ENCODE peak calls at places on chromosomes 4 and X, in nine cellular contexts. One of them, this sample, is unnamed.

GRCh38 chr4:57424231-57424897 is 314.2 kb upstream of the IGFBP7 start:
- DNase-seq in tibial nerve: no peak
- DNase-seq in hepatocyte: peak
- DNase-seq in CD8-positive, alpha-beta T cell: no peak
- DNase-seq in astrocyte of the spinal cord: peak
- DNase-seq in epithelial cell of proximal tubule: peak
- DNase-seq in endothelial cell: no peak
- DNase-seq in heart right ventricle: no peak
- DNase-seq in GM12864: no peak
- DNase-seq in this sample: no peak

GRCh38 chr4:40992472-40993298 is 221.7 kb downstream of the APBB2 start:
- DNase-seq in tibial nerve: no peak
- DNase-seq in hepatocyte: no peak
- DNase-seq in CD8-positive, alpha-beta T cell: no peak
- DNase-seq in astrocyte of the spinal cord: peak
- DNase-seq in epithelial cell of proximal tubule: peak
- DNase-seq in endothelial cell: no peak
- DNase-seq in heart right ventricle: no peak
- DNase-seq in GM12864: peak
- DNase-seq in this sample: peak

GRCh38 chr4:146310319-146311021 is 96.1 kb downstream of the REELD1 start:
- DNase-seq in tibial nerve: no peak
- DNase-seq in hepatocyte: no peak
- DNase-seq in CD8-positive, alpha-beta T cell: no peak
- DNase-seq in astrocyte of the spinal cord: no peak
- DNase-seq in epithelial cell of proximal tubule: no peak
- DNase-seq in endothelial cell: no peak
- DNase-seq in heart right ventricle: no peak
- DNase-seq in GM12864: peak
- DNase-seq in this sample: no peak

GRCh38 chrX:47586043-47586787 is 4.0 kb downstream of the TIMP1 start:
- DNase-seq in tibial nerve: no peak
- DNase-seq in hepatocyte: no peak
- DNase-seq in CD8-positive, alpha-beta T cell: no peak
- DNase-seq in astrocyte of the spinal cord: no peak
- DNase-seq in epithelial cell of proximal tubule: no peak
- DNase-seq in endothelial cell: no peak
- DNase-seq in heart right ventricle: no peak
- DNase-seq in GM12864: no peak
- DNase-seq in this sample: no peak

GRCh38 chr4:82739292-82740190 is 59.1 kb downstream of the SCD5 start:
- DNase-seq in tibial nerve: peak
- DNase-seq in hepatocyte: peak
- DNase-seq in CD8-positive, alpha-beta T cell: peak
- DNase-seq in astrocyte of the spinal cord: peak
- DNase-seq in epithelial cell of proximal tubule: no peak
- DNase-seq in endothelial cell: peak
- DNase-seq in heart right ventricle: peak
- DNase-seq in GM12864: peak
- DNase-seq in this sample: peak

GRCh38 chr4:38605794-38606586 is 58.0 kb upstream of the KLF3 start:
- DNase-seq in tibial nerve: no peak
- DNase-seq in hepatocyte: no peak
- DNase-seq in CD8-positive, alpha-beta T cell: no peak
- DNase-seq in astrocyte of the spinal cord: no peak
- DNase-seq in epithelial cell of proximal tubule: peak
- DNase-seq in endothelial cell: no peak
- DNase-seq in heart right ventricle: no peak
- DNase-seq in GM12864: no peak
- DNase-seq in this sample: no peak

GRCh38 chrX:45807572-45808425 is 607.1 kb upstream of the DIPK2B start:
- DNase-seq in tibial nerve: no peak
- DNase-seq in hepatocyte: peak
- DNase-seq in CD8-positive, alpha-beta T cell: no peak
- DNase-seq in astrocyte of the spinal cord: peak
- DNase-seq in epithelial cell of proximal tubule: peak
- DNase-seq in endothelial cell: no peak
- DNase-seq in heart right ventricle: no peak
- DNase-seq in GM12864: no peak
- DNase-seq in this sample: no peak

GRCh38 chrX:69024287-69024686 is 141.0 kb downstream of the PJA1 start:
- DNase-seq in tibial nerve: no peak
- DNase-seq in hepatocyte: no peak
- DNase-seq in CD8-positive, alpha-beta T cell: no peak
- DNase-seq in astrocyte of the spinal cord: no peak
- DNase-seq in epithelial cell of proximal tubule: no peak
- DNase-seq in endothelial cell: no peak
- DNase-seq in heart right ventricle: no peak
- DNase-seq in GM12864: no peak
- DNase-seq in this sample: no peak

GRCh38 chr4:150119492-150119891 is 41.2 kb downstream of the DCLK2 start:
- DNase-seq in tibial nerve: no peak
- DNase-seq in hepatocyte: peak
- DNase-seq in CD8-positive, alpha-beta T cell: no peak
- DNase-seq in astrocyte of the spinal cord: peak
- DNase-seq in epithelial cell of proximal tubule: no peak
- DNase-seq in endothelial cell: no peak
- DNase-seq in heart right ventricle: no peak
- DNase-seq in GM12864: no peak
- DNase-seq in this sample: no peak

GRCh38 chr4:48109413-48110263 is 24.4 kb downstream of the TXK start:
- DNase-seq in tibial nerve: no peak
- DNase-seq in hepatocyte: peak
- DNase-seq in CD8-positive, alpha-beta T cell: no peak
- DNase-seq in astrocyte of the spinal cord: peak
- DNase-seq in epithelial cell of proximal tubule: no peak
- DNase-seq in endothelial cell: peak
- DNase-seq in heart right ventricle: no peak
- DNase-seq in GM12864: peak
- DNase-seq in this sample: peak

GRCh38 chr4:119672086-119672485 is 43.5 kb upstream of the PDE5A start:
- DNase-seq in tibial nerve: no peak
- DNase-seq in hepatocyte: no peak
- DNase-seq in CD8-positive, alpha-beta T cell: no peak
- DNase-seq in astrocyte of the spinal cord: no peak
- DNase-seq in epithelial cell of proximal tubule: no peak
- DNase-seq in endothelial cell: no peak
- DNase-seq in heart right ventricle: no peak
- DNase-seq in GM12864: no peak
- DNase-seq in this sample: no peak

GRCh38 chrX:151871244-151871643 is 41.4 kb upstream of the MAGEA4 start:
- DNase-seq in tibial nerve: no peak
- DNase-seq in hepatocyte: no peak
- DNase-seq in CD8-positive, alpha-beta T cell: no peak
- DNase-seq in astrocyte of the spinal cord: peak
- DNase-seq in epithelial cell of proximal tubule: no peak
- DNase-seq in endothelial cell: no peak
- DNase-seq in heart right ventricle: no peak
- DNase-seq in GM12864: no peak
- DNase-seq in this sample: no peak

GRCh38 chr4:125187621-125188176 is 127.1 kb upstream of the FAT4 start:
- DNase-seq in tibial nerve: no peak
- DNase-seq in hepatocyte: no peak
- DNase-seq in CD8-positive, alpha-beta T cell: no peak
- DNase-seq in astrocyte of the spinal cord: peak
- DNase-seq in epithelial cell of proximal tubule: no peak
- DNase-seq in endothelial cell: no peak
- DNase-seq in heart right ventricle: peak
- DNase-seq in GM12864: no peak
- DNase-seq in this sample: no peak

GRCh38 chr4:98539299-98539698 is 119.1 kb downstream of the TSPAN5 start:
- DNase-seq in tibial nerve: no peak
- DNase-seq in hepatocyte: no peak
- DNase-seq in CD8-positive, alpha-beta T cell: no peak
- DNase-seq in astrocyte of the spinal cord: no peak
- DNase-seq in epithelial cell of proximal tubule: no peak
- DNase-seq in endothelial cell: no peak
- DNase-seq in heart right ventricle: no peak
- DNase-seq in GM12864: no peak
- DNase-seq in this sample: no peak

GRCh38 chr4:154660052-154660451 is 47.6 kb upstream of the FGG start:
- DNase-seq in tibial nerve: no peak
- DNase-seq in hepatocyte: peak
- DNase-seq in CD8-positive, alpha-beta T cell: no peak
- DNase-seq in astrocyte of the spinal cord: no peak
- DNase-seq in epithelial cell of proximal tubule: no peak
- DNase-seq in endothelial cell: no peak
- DNase-seq in heart right ventricle: no peak
- DNase-seq in GM12864: no peak
- DNase-seq in this sample: no peak

GRCh38 chr4:78864405-78865024 is 74.7 kb downstream of the PAQR3 start:
- DNase-seq in tibial nerve: no peak
- DNase-seq in hepatocyte: peak
- DNase-seq in CD8-positive, alpha-beta T cell: no peak
- DNase-seq in astrocyte of the spinal cord: peak
- DNase-seq in epithelial cell of proximal tubule: peak
- DNase-seq in endothelial cell: peak
- DNase-seq in heart right ventricle: peak
- DNase-seq in GM12864: peak
- DNase-seq in this sample: peak

GRCh38 chr4:74311696-74312313 is 3.5 kb downstream of the EPGN start:
- DNase-seq in tibial nerve: no peak
- DNase-seq in hepatocyte: peak
- DNase-seq in CD8-positive, alpha-beta T cell: no peak
- DNase-seq in astrocyte of the spinal cord: peak
- DNase-seq in epithelial cell of proximal tubule: peak
- DNase-seq in endothelial cell: peak
- DNase-seq in heart right ventricle: peak
- DNase-seq in GM12864: peak
- DNase-seq in this sample: peak

GRCh38 chr4:95563638-95564337 is 15.0 kb upstream of the UNC5C start:
- DNase-seq in tibial nerve: no peak
- DNase-seq in hepatocyte: no peak
- DNase-seq in CD8-positive, alpha-beta T cell: no peak
- DNase-seq in astrocyte of the spinal cord: no peak
- DNase-seq in epithelial cell of proximal tubule: no peak
- DNase-seq in endothelial cell: no peak
- DNase-seq in heart right ventricle: no peak
- DNase-seq in GM12864: no peak
- DNase-seq in this sample: no peak

GRCh38 chr4:8731364-8731763 is 138.8 kb downstream of the CPZ start:
- DNase-seq in tibial nerve: no peak
- DNase-seq in hepatocyte: no peak
- DNase-seq in CD8-positive, alpha-beta T cell: no peak
- DNase-seq in astrocyte of the spinal cord: no peak
- DNase-seq in epithelial cell of proximal tubule: no peak
- DNase-seq in endothelial cell: no peak
- DNase-seq in heart right ventricle: no peak
- DNase-seq in GM12864: no peak
- DNase-seq in this sample: no peak
- TF ChIP-seq CTCF in tibial nerve: no peak
- TF ChIP-seq CTCF in hepatocyte: no peak
- TF ChIP-seq CTCF in CD8-positive, alpha-beta T cell: no peak
- TF ChIP-seq CTCF in astrocyte of the spinal cord: no peak
- TF ChIP-seq CTCF in epithelial cell of proximal tubule: no peak
- TF ChIP-seq CTCF in endothelial cell: no peak
- TF ChIP-seq CTCF in heart right ventricle: no peak
- TF ChIP-seq CTCF in GM12864: no peak
- TF ChIP-seq CTCF in this sample: no peak

DNA sequence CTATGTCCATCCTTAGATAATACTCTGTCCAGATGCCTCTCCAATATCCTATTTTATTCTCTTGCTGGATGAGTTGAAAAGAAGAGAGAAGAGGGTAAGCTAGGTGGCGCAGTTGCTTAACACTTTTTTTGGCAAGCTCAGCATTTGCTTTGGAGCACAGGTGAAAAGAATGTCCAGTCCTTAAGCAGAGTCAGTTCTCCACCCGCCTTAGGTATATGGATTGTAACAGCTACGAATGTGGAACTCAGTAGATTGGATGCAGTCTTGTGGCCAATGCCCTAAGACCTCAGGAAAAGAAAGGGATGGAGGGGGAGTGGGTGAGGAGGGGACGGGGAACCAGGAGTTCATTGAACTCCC is 208.4 kb downstream of the NWD2 start:
- DNase-seq in tibial nerve: no peak
- DNase-seq in hepatocyte: peak
- DNase-seq in CD8-positive, alpha-beta T cell: peak
- DNase-seq in astrocyte of the spinal cord: peak
- DNase-seq in epithelial cell of proximal tubule: peak
- DNase-seq in endothelial cell: peak
- DNase-seq in heart right ventricle: peak
- DNase-seq in GM12864: peak
- DNase-seq in this sample: peak
- TF ChIP-seq CTCF in tibial nerve: peak
- TF ChIP-seq CTCF in hepatocyte: peak
- TF ChIP-seq CTCF in CD8-positive, alpha-beta T cell: peak
- TF ChIP-seq CTCF in astrocyte of the spinal cord: peak
- TF ChIP-seq CTCF in epithelial cell of proximal tubule: peak
- TF ChIP-seq CTCF in endothelial cell: peak
- TF ChIP-seq CTCF in heart right ventricle: peak
- TF ChIP-seq CTCF in GM12864: peak
- TF ChIP-seq CTCF in this sample: peak

GRCh38 chr4:106809083-106809482 is 227.0 kb downstream of the DKK2 start:
- DNase-seq in tibial nerve: no peak
- DNase-seq in hepatocyte: peak
- DNase-seq in CD8-positive, alpha-beta T cell: no peak
- DNase-seq in astrocyte of the spinal cord: peak
- DNase-seq in epithelial cell of proximal tubule: peak
- DNase-seq in endothelial cell: peak
- DNase-seq in heart right ventricle: no peak
- DNase-seq in GM12864: no peak
- DNase-seq in this sample: no peak
- TF ChIP-seq CTCF in tibial nerve: peak
- TF ChIP-seq CTCF in hepatocyte: peak
- TF ChIP-seq CTCF in CD8-positive, alpha-beta T cell: no peak
- TF ChIP-seq CTCF in astrocyte of the spinal cord: peak
- TF ChIP-seq CTCF in epithelial cell of proximal tubule: peak
- TF ChIP-seq CTCF in endothelial cell: no peak
- TF ChIP-seq CTCF in heart right ventricle: peak
- TF ChIP-seq CTCF in GM12864: no peak
- TF ChIP-seq CTCF in this sample: no peak

DNA sequence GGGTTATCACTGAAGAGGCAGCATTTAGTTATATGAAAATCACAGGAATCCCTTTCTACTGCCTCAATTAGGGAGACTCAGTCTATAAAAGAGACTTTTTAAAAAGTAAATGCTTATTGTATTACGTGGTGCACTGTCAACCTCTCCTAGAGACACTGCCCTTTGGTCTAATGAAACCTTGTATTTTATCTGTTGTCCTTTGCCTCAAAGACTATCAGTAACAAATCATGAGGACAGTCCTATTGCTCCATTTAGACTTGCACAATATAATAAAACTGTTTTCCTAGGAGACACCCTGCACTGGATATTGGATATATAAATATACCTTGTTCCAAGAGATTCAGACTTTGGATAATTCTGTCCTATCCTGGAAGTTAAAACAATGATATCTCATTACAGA is 34.2 kb downstream of the VCX3A start:
- DNase-seq in tibial nerve: no peak
- DNase-seq in hepatocyte: no peak
- DNase-seq in CD8-positive, alpha-beta T cell: no peak
- DNase-seq in astrocyte of the spinal cord: no peak
- DNase-seq in epithelial cell of proximal tubule: no peak
- DNase-seq in endothelial cell: no peak
- DNase-seq in heart right ventricle: no peak
- DNase-seq in GM12864: no peak
- DNase-seq in this sample: no peak
- TF ChIP-seq CTCF in tibial nerve: no peak
- TF ChIP-seq CTCF in hepatocyte: no peak
- TF ChIP-seq CTCF in CD8-positive, alpha-beta T cell: no peak
- TF ChIP-seq CTCF in astrocyte of the spinal cord: no peak
- TF ChIP-seq CTCF in epithelial cell of proximal tubule: no peak
- TF ChIP-seq CTCF in endothelial cell: no peak
- TF ChIP-seq CTCF in heart right ventricle: no peak
- TF ChIP-seq CTCF in GM12864: no peak
- TF ChIP-seq CTCF in this sample: no peak

This sample was measured in GM20000.